ENCODE peak calls at places on chromosomes 7 and 10, in five cellular contexts. B is GM12878, U is A549, J is breast epithelium, G is IMR-90. M is an unnamed sample. For H3K9me3, the result is how much of the 10 kb centered on the place peaks cover.

GRCh38 chr7:15753834-15754600 is 67.5 kb upstream of the MEOX2 start:
- DNase-seq in B (no peak), U (no peak), J (no peak), G (no peak), M (no peak)

GRCh38 chr7:23544913-23545354 is 13.2 kb upstream of the TRA2A start:
- DNase-seq in B (peak), U (peak), J (no peak), G (peak), M (peak)

GRCh38 chr7:70072220-70072619 is 473.9 kb downstream of the AUTS2 start:
- DNase-seq in B (no peak), U (no peak), J (no peak), G (peak), M (no peak)

GRCh38 chr10:110387983-110388681 is 83.4 kb upstream of the SMNDC1 start:
- DNase-seq in B (peak), U (no peak), J (no peak), G (no peak), M (no peak)

GRCh38 chr10:124659380-124659779 is 84.8 kb downstream of the FAM53B start:
- DNase-seq in B (no peak), U (no peak), J (no peak), G (no peak), M (no peak)

GRCh38 chr10:49049660-49050059 is 65.7 kb downstream of the VSTM4 start:
- DNase-seq in B (no peak), U (no peak), J (no peak), G (no peak), M (peak)

GRCh38 chr7:100706672-100707311 is 871 bp downstream of the POP7 start:
- DNase-seq in B (no peak), U (no peak), J (no peak), G (no peak), M (no peak)

GRCh38 chr7:30750574-30751256 is 1.2 kb upstream of the INMT start:
- DNase-seq in B (no peak), U (no peak), J (no peak), G (peak), M (no peak)

GRCh38 chr10:4263281-4263921 is 478.4 kb upstream of the KLF6 start:
- DNase-seq in B (no peak), U (no peak), J (no peak), G (no peak), M (no peak)

GRCh38 chr10:132142396-132143161 is 44.2 kb upstream of the DPYSL4 start:
- DNase-seq in B (no peak), U (peak), J (no peak), G (no peak), M (no peak)

GRCh38 chr7:20870977-20871376 is 84.3 kb upstream of the SP8 start:
- DNase-seq in B (no peak), U (no peak), J (no peak), G (no peak), M (no peak)

GRCh38 chr10:91745086-91745831 is 53.0 kb upstream of the TNKS2 start:
- DNase-seq in B (no peak), U (peak), J (no peak), G (no peak), M (no peak)
- TF ChIP-seq CTCF in B (peak), U (peak), J (no peak), G (peak), M (no peak)

DNA sequence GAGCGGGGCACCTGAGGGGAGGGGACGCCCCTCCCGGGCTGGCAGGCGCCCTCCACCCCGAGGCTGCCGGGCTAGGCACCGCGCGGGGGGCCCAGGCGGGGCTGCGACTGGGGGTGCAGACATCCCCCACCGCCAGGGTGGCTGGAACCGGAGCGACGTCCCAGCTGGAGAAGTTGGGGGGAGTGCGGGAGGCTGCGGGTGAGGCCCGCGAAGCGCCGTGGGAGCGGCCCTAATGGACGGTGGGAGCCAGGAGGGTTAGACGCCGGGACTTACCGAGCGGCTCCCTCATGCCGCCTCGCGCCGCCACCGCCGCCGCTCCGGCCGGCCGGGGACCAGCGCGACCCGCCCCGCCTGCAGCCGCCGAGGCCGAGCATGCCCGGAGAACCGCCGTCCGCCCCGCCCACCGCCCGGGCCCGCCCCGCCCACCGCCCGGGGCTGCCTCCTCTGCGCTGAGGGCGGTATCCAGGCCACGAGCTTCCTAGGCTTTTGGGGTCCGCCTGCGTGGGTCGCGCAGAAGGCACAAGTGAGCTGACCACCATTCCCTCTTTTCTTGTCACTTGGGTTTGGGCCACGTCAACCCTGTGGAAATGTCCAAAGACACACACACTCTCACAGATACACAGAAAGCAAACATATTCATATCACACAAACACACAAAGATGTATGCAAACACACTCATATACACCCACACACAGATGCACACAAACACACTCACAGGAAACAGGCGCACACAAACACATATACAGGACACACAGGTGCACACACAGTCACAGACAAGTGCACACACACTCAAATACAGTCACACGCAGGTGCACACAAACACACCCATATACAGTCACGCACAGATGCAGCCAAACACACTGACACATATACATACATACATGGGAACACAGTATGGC is at the start of gene JCAD:
- DNase-seq in B (no peak), U (peak), J (peak), G (no peak), M (no peak)
- TF ChIP-seq POLR2A in B (no peak), U (peak), J (no peak), G (no peak), M (peak)

DNA sequence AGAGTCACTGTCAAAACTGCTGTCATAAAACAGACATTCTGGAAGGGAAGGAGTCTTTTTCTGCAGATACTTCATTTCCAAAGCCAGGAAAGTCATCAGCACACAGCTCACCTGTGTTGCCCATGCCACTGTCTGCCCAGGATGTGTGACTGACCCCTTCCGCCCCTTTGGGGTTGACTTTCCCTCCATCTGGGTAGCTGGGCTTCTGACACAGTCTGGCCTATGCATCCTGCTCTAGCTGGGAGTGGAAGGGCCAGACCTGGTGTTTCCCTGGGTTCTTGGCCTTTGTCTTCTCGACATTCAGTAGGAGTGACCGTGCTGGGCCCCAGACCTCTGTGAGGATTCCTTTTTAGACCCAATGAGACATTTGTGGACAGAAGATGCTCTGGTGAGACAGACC is 378.9 kb upstream of the NUPR2 start:
- DNase-seq in B (no peak), U (no peak), J (no peak), G (no peak), M (peak)
- H3K9me3 ChIP-seq in B (under half), U (under half), J (half or more), G (half or more), M (under half)

DNA sequence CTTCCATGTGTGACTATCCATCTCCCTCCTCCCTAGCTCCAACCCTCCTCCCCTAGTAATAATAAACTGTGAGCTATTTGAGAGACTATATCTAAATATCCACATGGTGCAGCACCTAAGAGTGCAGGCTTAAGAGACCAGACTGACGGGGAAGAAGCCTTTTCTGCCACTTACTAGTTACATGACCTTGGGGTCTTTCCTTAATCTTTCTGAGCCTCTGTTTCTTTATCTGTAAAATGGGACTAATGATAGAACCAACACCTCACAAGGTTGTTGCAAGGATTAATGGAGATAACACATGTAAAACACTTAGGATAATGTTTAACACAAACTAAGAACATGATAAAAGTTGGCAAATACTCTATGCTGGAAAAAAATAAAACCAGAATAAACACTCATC is 37.1 kb upstream of the FBXW4 start:
- DNase-seq in B (no peak), U (no peak), J (no peak), G (no peak), M (no peak)
- TF ChIP-seq CTCF in B (no peak), U (no peak), J (no peak), G (no peak), M (no peak)

GRCh38 chr7:66682350-66683093 is 53.8 kb downstream of the KCTD7 start:
- DNase-seq in B (no peak), U (no peak), J (no peak), G (peak), M (no peak)
- TF ChIP-seq POLR2A in B (no peak), U (no peak), J (no peak), G (no peak), M (no peak)

GRCh38 chr7:116283595-116284204 is 73.4 kb downstream of the TES start:
- DNase-seq in B (no peak), U (no peak), J (no peak), G (no peak), M (no peak)
- H3K9me3 ChIP-seq in B (under half), U (under half), J (under half), G (under half), M (under half)

DNA sequence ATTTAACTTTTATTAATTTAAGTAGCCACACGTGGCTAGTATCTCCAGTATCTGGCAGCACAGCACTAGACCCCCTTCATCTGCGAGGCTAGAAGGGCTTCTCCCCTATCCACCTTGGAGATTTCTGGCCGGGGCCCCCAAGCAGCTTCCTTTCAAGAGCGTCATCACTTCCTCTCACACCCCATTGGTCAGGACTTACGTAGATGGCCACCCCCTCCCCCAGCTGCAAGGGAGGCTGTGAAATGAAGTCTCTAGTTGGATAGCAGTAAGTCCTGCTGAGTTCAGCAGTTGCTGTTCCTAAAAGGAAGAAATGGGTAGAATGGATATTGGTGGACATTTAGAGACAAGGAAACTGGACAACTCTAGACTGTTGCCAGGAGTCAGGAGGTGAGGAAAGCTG is 33.8 kb upstream of the COMTD1 start:
- DNase-seq in B (no peak), U (no peak), J (no peak), G (no peak), M (no peak)
- TF ChIP-seq CTCF in B (no peak), U (no peak), J (no peak), G (no peak), M (no peak)

GRCh38 chr7:96920713-96921112 is 84.6 kb upstream of the DLX6 start:
- DNase-seq in B (no peak), U (no peak), J (no peak), G (no peak), M (no peak)

GRCh38 chr7:96927131-96927530 is 78.2 kb upstream of the DLX6 start:
- DNase-seq in B (no peak), U (no peak), J (no peak), G (no peak), M (no peak)

GRCh38 chr7:96921771-96922170 is 83.6 kb upstream of the DLX6 start:
- DNase-seq in B (no peak), U (no peak), J (no peak), G (no peak), M (no peak)

GRCh38 chr7:96920064-96920463 is 85.3 kb upstream of the DLX6 start:
- DNase-seq in B (no peak), U (no peak), J (no peak), G (no peak), M (no peak)

GRCh38 chr7:96921231-96921630 is 84.1 kb upstream of the DLX6 start:
- DNase-seq in B (no peak), U (no peak), J (no peak), G (no peak), M (no peak)
- TF ChIP-seq POLR2A in B (no peak), U (no peak), J (no peak), G (no peak), M (no peak)

GRCh38 chr7:157791261-157791660 is 454.5 kb downstream of the DNAJB6 start:
- DNase-seq in B (no peak), U (no peak), J (no peak), G (no peak), M (no peak)
- H3K9me3 ChIP-seq in B (under half), U (under half), J (under half), G (half or more), M (under half)

M was measured in esophagus muscularis mucosa.